ENCODE peak calls at places on chromosomes 13 and 19, in eight cellular contexts. W is PC-3, C is AG04450, V is right lobe of liver, E is mammary epithelial cell, L is A549, Q is WERI-Rb-1, G is IMR-90. Z is an unnamed sample.

GRCh38 chr13:91313103-91313502 is 34.4 kb upstream of the MIR17HG start:
- DNase-seq in E (peak; percentile 1), G (peak; percentile 1), C (no peak), Q (no peak), V (no peak), L (peak; percentile 14), W (peak; percentile 22), Z (peak; percentile 3)

GRCh38 chr19:16589917-16590316 is 17.7 kb upstream of the SLC35E1 start:
- DNase-seq in L (no peak), W (no peak), G (no peak), V (no peak), E (no peak), C (no peak), Q (no peak), Z (no peak)

GRCh38 chr19:17496337-17496997 is 15.0 kb upstream of the PGLS start:
- DNase-seq in L (peak; percentile 84), Q (peak; percentile 86), G (peak; percentile 52), W (peak; percentile 84), C (no peak), E (peak; percentile 56), V (peak; percentile 77), Z (peak; percentile 42)

GRCh38 chr19:48560095-48560530 is 8.1 kb downstream of the SULT2B1 start:
- DNase-seq in V (no peak), G (no peak), E (no peak), Q (no peak), C (no peak), W (no peak), L (peak; percentile 72), Z (no peak)

GRCh38 chr13:38980628-38981078 is 10.0 kb downstream of the STOML3 start:
- DNase-seq in V (no peak), L (no peak), Q (no peak), C (no peak), E (no peak), W (no peak), G (no peak), Z (no peak)

GRCh38 chr19:10102787-10103236 is 334 bp upstream of the ANGPTL6 start:
- DNase-seq in V (no peak), C (no peak), E (no peak), G (no peak), Q (no peak), L (no peak), W (no peak), Z (no peak)

GRCh38 chr13:47679391-47679790 is 321.7 kb downstream of the SUCLA2 start:
- DNase-seq in W (peak; percentile 52), E (peak; percentile 12), L (no peak), G (peak; percentile 59), Q (no peak), V (no peak), C (no peak), Z (peak; percentile 65)

GRCh38 chr19:49473868-49474544 is at the start of gene FLT3LG:
- DNase-seq in Q (peak; percentile 59), C (no peak), W (peak; percentile 77), E (peak; percentile 55), V (peak; percentile 78), L (peak; percentile 61), G (peak; percentile 69), Z (peak; percentile 39)

GRCh38 chr13:57552441-57552840 is 79.1 kb upstream of the PCDH17 start:
- DNase-seq in E (no peak), V (no peak), W (no peak), C (no peak), L (no peak), G (no peak), Q (no peak), Z (no peak)

GRCh38 chr19:4018140-4018613 is 10.6 kb downstream of the PIAS4 start:
- DNase-seq in L (no peak), C (no peak), W (no peak), Q (no peak), G (no peak), E (no peak), V (no peak), Z (no peak)

GRCh38 chr13:79837741-79838450 is 356.9 kb downstream of the NDFIP2 start:
- DNase-seq in L (no peak), C (no peak), Q (no peak), W (peak; percentile 17), G (peak; percentile 75), V (no peak), E (peak; percentile 51), Z (peak; percentile 55)

GRCh38 chr13:93784191-93784590 is 557.6 kb downstream of the GPC6 start:
- DNase-seq in Q (no peak), W (no peak), G (no peak), C (no peak), V (no peak), L (no peak), E (no peak), Z (no peak)

GRCh38 chr13:93788456-93788855 is 561.8 kb downstream of the GPC6 start:
- DNase-seq in V (no peak), E (no peak), G (no peak), L (no peak), C (no peak), Q (no peak), W (peak; percentile 34), Z (no peak)

GRCh38 chr13:93789058-93789457 is 562.5 kb downstream of the GPC6 start:
- DNase-seq in G (no peak), Q (no peak), L (no peak), E (no peak), W (peak; percentile 73), C (no peak), V (no peak), Z (no peak)

GRCh38 chr13:93786846-93787245 is 560.2 kb downstream of the GPC6 start:
- DNase-seq in V (no peak), L (no peak), W (no peak), G (no peak), Q (no peak), E (no peak), C (no peak), Z (no peak)
- H3K27ac ChIP-seq in V (no peak overlapping the region), L (no peak overlapping the region), W (no peak overlapping the region), G (no peak overlapping the region), Q (no peak overlapping the region), E (no peak overlapping the region), C (no peak overlapping the region), Z (no peak overlapping the region)

GRCh38 chr19:21607453-21607852 is 102.1 kb downstream of the ZNF429 start:
- DNase-seq in L (no peak), C (no peak), G (no peak), E (no peak), W (no peak), Q (no peak), V (no peak), Z (no peak)

GRCh38 chr19:21604941-21605548 is 99.6 kb downstream of the ZNF429 start:
- DNase-seq in V (no peak), C (no peak), E (peak; percentile 78), W (no peak), G (no peak), Q (peak; percentile 73), L (no peak), Z (no peak)

GRCh38 chr19:21604351-21604926 is 99.0 kb downstream of the ZNF429 start:
- DNase-seq in G (peak; percentile 21), V (no peak), W (peak; percentile 34), Q (no peak), C (no peak), E (peak; percentile 33), L (no peak), Z (no peak)

GRCh38 chr19:21602105-21602658 is 96.8 kb downstream of the ZNF429 start:
- DNase-seq in Q (no peak), E (no peak), W (no peak), G (no peak), C (no peak), L (no peak), V (no peak), Z (no peak)

DNA sequence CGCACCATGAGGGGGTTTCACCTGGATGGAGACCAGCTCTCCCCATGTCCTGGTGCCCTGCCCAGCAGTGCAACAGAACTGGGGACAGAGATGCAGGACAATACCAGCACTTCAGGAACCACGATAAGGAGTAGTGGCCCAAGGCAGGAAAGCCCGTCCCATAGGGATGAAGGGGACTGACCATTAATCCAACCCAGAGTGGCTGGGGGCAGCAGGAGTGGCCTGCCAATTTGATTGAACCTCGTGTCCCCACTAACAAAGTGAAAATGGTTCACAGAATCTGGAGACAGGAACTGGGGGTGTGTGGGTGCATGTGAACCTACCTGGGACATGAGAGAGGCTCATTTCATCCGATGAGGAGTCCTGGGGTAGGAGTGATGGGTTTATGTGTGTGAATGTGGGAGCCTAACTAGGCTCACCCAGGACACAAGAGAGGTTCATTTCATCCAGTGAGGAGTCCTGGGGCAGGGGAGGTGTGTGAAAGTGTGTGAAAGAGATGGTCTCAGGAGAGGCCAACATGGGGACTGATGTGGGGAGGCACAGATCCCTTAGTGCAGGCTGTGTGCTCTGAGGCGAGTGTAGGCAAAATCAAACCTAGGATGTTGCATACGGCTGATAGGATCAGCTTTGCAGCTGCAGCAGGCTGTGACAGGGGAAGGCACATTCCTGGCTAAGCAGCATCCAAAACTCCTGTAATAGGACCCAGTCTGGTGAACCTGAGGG is 98.2 kb downstream of the ZNF429 start:
- DNase-seq in E (peak; percentile 8), W (no peak), C (no peak), Q (no peak), V (no peak), G (no peak), L (no peak), Z (no peak)
- H3K4me3 ChIP-seq in E (no peak overlapping the region), W (peak overlapping the region; percentile 73), C (no peak overlapping the region), Q (no peak overlapping the region), V (no peak overlapping the region), G (no peak overlapping the region), L (no peak overlapping the region), Z (no peak overlapping the region)

DNA sequence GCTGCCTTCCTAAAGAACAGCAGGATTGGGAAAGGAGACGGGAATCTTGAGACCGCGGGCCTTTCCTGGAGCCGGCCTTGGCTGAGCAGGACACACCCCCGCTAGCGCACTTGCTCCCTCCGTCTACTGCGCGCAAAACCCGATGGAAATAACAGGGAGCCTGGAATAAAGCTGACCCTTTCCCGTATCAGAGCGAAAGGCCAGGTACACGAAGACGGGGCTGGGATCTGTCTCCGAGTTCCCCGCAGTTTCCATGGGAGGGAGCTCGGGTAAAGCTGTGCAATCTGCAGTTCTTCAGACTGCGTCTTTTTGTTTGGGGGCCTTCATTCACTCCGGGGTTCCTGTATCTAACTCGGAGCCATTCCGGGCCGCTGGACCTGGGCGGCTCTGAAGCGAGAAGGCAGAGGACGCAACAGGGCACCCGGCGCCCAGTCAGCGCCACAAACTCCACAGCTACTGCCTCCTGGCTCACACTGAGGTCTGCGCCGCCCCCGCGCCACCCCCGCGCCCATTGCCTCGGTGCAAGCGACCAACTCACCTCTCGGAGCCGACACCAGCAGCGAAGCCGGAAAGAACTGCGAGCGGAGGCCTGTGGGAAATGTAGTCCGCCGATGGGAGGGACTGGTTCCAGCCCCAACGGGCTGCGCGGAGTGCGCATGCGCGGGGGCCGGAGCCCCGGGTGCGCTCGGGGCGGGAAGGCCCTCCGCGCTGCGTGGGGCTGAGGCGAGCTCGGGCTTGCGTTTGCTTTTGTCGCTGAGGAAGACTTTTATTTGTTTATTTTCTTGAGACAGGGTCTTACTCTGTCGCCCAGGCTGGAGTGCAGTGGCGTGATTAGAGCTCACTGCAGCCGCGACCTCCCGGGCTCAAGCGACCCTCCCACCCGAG is at the start of gene ZFP14:
- DNase-seq in C (peak; percentile 83), V (peak; percentile 97), W (peak; percentile 87), Q (peak; percentile 96), E (peak; percentile 93), G (peak; percentile 91), L (peak; percentile 98), Z (peak; percentile 92)
- TF ChIP-seq CTCF in C (peak; percentile 45), V (no peak), W (peak; percentile 37), Q (peak; percentile 39), E (no peak), G (peak; percentile 24), L (peak; percentile 34), Z (peak; percentile 53)

DNA sequence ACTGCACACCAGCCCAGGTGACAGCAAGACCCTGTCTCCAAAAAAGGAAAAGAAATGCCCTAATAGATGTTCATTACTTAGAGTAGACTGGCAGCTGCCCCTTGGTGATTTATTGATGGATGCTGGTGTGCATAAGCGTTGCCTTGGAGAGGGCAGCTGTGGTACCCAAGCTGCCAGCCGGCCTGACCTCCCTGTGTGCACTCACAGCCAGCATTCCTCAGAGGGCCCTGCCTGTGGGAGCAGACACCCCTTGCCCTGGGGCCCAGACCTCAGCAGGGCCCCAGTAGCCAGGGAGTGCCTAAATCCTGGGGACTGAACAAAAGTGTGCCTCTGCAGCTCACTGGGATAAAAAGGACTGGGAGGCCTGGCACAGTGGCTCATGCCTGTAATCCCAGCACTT is 7.8 kb upstream of the ACTN4 start:
- DNase-seq in L (no peak), V (no peak), E (no peak), Q (no peak), W (no peak), G (no peak), C (no peak), Z (no peak)
- H3K27ac ChIP-seq in L (peak overlapping the region; percentile 56), V (no peak overlapping the region), E (no peak overlapping the region), Q (no peak overlapping the region), W (no peak overlapping the region), G (no peak overlapping the region), C (no peak overlapping the region), Z (no peak overlapping the region)